ENCODE peak calls at places on chromosome 9, in six cellular contexts. Q is HFF-Myc, F is ascending aorta, E is A549, X is BJ, W is HepG2. J is an unnamed sample.

GRCh38 chr9:26326473-26327044 is 566.0 kb downstream of the CAAP1 start:
- DNase-seq in Q (peak; percentile 44), F (no peak), E (peak; percentile 6), X (no peak), W (peak; percentile 44), J (peak; percentile 40)

GRCh38 chr9:35661756-35662350 is 3.1 kb downstream of the ARHGEF39 start:
- DNase-seq in Q (no peak), F (no peak), E (no peak), X (no peak), W (peak; percentile 42), J (no peak)

GRCh38 chr9:6272229-6272597 is 56.0 kb upstream of the TPD52L3 start:
- DNase-seq in Q (no peak), F (no peak), E (no peak), X (peak; percentile 26), W (peak; percentile 76), J (peak; percentile 87)

GRCh38 chr9:34218452-34218851 is 39.6 kb downstream of the UBAP1 start:
- DNase-seq in Q (no peak), F (no peak), E (no peak), X (no peak), W (no peak), J (no peak)

GRCh38 chr9:116952434-116952805 is 265.3 kb downstream of the TRIM32 start:
- DNase-seq in Q (no peak), F (no peak), E (no peak), X (no peak), W (no peak), J (peak; percentile 85)

GRCh38 chr9:19185191-19185590 is 45.3 kb upstream of the DENND4C start:
- DNase-seq in Q (no peak), F (no peak), E (no peak), X (no peak), W (no peak), J (no peak)

GRCh38 chr9:89567649-89568048 is 37.2 kb upstream of the GADD45G start:
- DNase-seq in Q (no peak), F (no peak), E (no peak), X (no peak), W (no peak), J (no peak)

GRCh38 chr9:118170032-118170955 is 466.1 kb downstream of the TLR4 start:
- DNase-seq in Q (peak; percentile 0), F (no peak), E (peak; percentile 21), X (no peak), W (peak; percentile 7), J (peak; percentile 53)

GRCh38 chr9:107276966-107277710 is 5.9 kb upstream of the RAD23B start:
- DNase-seq in Q (no peak), F (no peak), E (no peak), X (peak; percentile 38), W (no peak), J (no peak)

GRCh38 chr9:105054488-105054887 is 126.5 kb upstream of the ABCA1 start:
- DNase-seq in Q (no peak), F (no peak), E (no peak), X (peak; percentile 55), W (peak; percentile 60), J (peak; percentile 72)

GRCh38 chr9:21830589-21830988 is 28.2 kb downstream of the MTAP start:
- DNase-seq in Q (no peak), F (no peak), E (peak; percentile 3), X (no peak), W (no peak), J (peak; percentile 72)

GRCh38 chr9:69936427-69936826 is 107.2 kb upstream of the MAMDC2 start:
- DNase-seq in Q (peak; percentile 64), F (no peak), E (no peak), X (no peak), W (no peak), J (peak; percentile 74)

GRCh38 chr9:128555180-128555721 is 2.9 kb downstream of the SPTAN1 start:
- DNase-seq in Q (no peak), F (no peak), E (peak; percentile 59), X (no peak), W (peak; percentile 85), J (peak; percentile 79)

GRCh38 chr9:89945133-89945532 is 340.3 kb downstream of the GADD45G start:
- DNase-seq in Q (no peak), F (no peak), E (no peak), X (no peak), W (no peak), J (no peak)

GRCh38 chr9:129128689-129129088 is 17.5 kb downstream of the PTPA start:
- DNase-seq in Q (no peak), F (no peak), E (no peak), X (no peak), W (no peak), J (no peak)

GRCh38 chr9:133979124-133979920 is 12.8 kb downstream of the VAV2 start:
- DNase-seq in Q (no peak), F (no peak), E (no peak), X (no peak), W (peak; percentile 80), J (no peak)

GRCh38 chr9:131707677-131708612 is 31.9 kb downstream of the RAPGEF1 start:
- DNase-seq in Q (no peak), F (peak; percentile 32), E (peak; percentile 51), X (no peak), W (no peak), J (peak; percentile 79)

GRCh38 chr9:7510209-7510608 is 289.4 kb downstream of the DMAC1 start:
- DNase-seq in Q (peak; percentile 51), F (no peak), E (no peak), X (peak; percentile 9), W (no peak), J (no peak)

GRCh38 chr9:97555164-97555563 is 53.7 kb downstream of the TMOD1 start:
- DNase-seq in Q (no peak), F (peak; percentile 50), E (no peak), X (no peak), W (no peak), J (no peak)

GRCh38 chr9:99964336-99964735 is 57.9 kb downstream of the STX17 start:
- DNase-seq in Q (no peak), F (no peak), E (no peak), X (no peak), W (no peak), J (no peak)

DNA sequence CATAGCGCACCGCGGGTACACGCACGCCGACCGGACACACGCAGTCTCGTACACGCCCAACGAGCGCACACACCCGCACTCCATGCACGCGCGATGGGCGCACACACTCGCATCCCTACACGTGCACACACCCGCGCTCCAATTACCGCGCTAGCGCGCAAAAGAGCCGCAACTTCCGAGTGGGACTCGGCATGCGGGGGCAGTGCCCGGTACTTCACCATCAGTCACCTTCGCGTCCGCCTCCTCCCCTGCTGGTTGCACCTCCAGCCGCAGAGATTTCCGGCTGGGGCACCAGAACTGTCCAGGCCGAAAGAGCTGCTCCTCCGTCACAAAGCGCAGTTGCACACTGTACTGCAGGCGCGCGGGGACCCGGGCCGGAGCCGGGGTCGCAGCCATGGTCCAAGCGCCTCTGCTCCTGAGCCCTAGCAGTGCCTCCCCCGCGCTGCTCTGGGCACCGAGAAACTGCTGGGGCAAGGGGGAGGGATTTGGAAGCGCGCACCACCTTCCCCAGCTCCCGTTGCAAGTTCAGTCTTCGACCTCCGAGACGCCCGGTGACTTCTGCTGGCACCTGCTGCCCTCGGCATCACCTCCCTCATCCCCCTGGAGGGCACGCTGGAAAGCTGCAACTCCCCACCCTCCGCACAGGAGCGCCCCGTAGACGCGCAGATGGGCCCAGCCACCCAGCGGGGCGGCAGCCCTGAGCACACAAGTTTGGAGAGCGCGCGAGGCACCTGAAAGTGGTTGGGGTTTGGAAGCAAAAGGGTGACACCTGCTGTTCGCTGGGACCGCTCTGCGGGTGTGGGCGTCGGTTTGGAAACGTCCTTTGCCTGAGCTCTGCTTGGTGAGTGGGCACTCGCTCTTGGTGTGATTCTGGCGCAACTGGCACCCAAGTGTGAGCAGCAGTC is 337.4 kb upstream of the PUM3 start:
- DNase-seq in Q (no peak), F (no peak), E (peak; percentile 8), X (no peak), W (peak; percentile 64), J (peak; percentile 60)
- H3K4me3 ChIP-seq in Q (peak overlapping the region; percentile 31), F (no peak overlapping the region), E (peak overlapping the region; percentile 31), X (peak overlapping the region; percentile 24), W (peak overlapping the region; percentile 68), J (no peak overlapping the region)

DNA sequence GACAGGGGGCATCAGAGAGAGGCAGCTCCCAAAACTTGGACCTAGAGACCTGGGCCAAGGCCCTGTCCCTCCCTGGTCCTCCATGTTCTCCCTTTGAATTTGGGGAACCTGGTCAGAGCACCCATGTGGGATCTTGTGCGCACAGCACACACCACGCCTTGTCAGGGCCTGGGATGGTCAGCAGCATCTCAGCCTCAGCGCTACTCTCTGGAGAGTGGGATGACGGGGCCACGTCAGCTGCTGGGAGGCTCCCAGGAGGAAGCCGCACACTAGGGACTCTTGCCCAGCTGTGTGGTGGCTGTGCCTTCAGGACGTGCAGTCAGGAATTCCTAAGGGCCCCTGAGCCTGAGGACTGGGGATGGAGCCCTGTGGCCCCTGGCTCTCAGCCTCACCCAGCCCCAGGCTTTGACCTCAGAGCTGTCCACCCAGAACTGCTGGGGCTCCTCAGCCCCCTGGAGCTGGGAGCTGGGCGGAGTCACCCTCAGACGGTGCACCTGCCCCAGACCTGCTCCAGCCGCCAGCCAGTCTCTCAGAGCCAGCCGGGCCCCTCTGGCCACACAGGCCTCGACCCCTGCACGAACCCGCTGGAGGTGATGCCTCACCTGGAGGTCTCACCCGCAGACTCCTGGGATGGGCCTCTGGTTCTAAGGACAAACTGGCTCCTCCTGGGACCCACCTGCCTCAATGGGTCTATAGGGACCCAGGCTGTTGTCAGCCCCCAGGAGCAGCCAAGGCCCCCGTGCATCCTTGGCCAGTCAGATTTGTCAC is 38.3 kb upstream of the EGFL7 start:
- DNase-seq in Q (no peak), F (no peak), E (no peak), X (no peak), W (no peak), J (peak; percentile 92)
- H3K4me3 ChIP-seq in Q (no peak overlapping the region), F (no peak overlapping the region), E (no peak overlapping the region), X (no peak overlapping the region), W (no peak overlapping the region), J (no peak overlapping the region)

GRCh38 chr9:88197016-88197415 is 58.7 kb upstream of the SPATA31C2 start:
- DNase-seq in Q (no peak), F (no peak), E (no peak), X (peak; percentile 29), W (no peak), J (peak; percentile 17)

GRCh38 chr9:88197781-88198345 is 59.6 kb upstream of the SPATA31C2 start:
- DNase-seq in Q (peak; percentile 90), F (no peak), E (peak; percentile 43), X (peak; percentile 95), W (no peak), J (peak; percentile 61)

GRCh38 chr9:88196456-88196855 is 58.2 kb upstream of the SPATA31C2 start:
- DNase-seq in Q (no peak), F (no peak), E (no peak), X (no peak), W (no peak), J (no peak)

GRCh38 chr9:88202321-88202720 is 64.0 kb upstream of the SPATA31C2 start:
- DNase-seq in Q (no peak), F (no peak), E (no peak), X (no peak), W (no peak), J (no peak)

DNA sequence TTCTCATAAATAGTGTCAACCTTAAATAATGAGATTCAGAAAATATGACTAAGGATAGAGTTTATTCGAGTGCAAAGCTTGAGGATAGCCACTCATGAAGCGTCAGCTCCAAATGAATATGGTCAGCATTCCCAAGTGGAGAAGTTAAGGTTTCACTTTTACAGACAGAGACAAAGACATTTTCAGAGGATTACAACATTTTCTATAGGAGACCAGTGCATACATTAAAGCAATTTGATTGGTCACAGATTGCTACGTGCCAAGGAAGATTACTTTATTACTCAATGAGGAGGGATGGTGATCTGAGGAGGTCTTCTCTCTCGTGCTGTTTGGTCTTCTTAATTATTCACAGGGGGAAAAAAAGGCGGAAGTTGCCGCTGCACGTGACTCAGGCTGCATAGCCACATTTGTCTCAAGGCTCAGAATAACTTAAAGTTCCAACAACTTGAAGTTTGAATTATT is 60.1 kb upstream of the SPATA31C2 start:
- DNase-seq in Q (no peak), F (no peak), E (peak; percentile 17), X (no peak), W (no peak), J (peak; percentile 28)
- H3K4me3 ChIP-seq in Q (peak overlapping the region; percentile 18), F (peak overlapping the region; percentile 26), E (peak overlapping the region; percentile 18), X (peak overlapping the region; percentile 13), W (no peak overlapping the region), J (no peak overlapping the region)

GRCh38 chr9:76023715-76024195 is 133.3 kb downstream of the PCSK5 start:
- DNase-seq in Q (no peak), F (no peak), E (no peak), X (no peak), W (peak; percentile 82), J (peak; percentile 62)
- H3K4me3 ChIP-seq in Q (no peak overlapping the region), F (no peak overlapping the region), E (no peak overlapping the region), X (no peak overlapping the region), W (no peak overlapping the region), J (no peak overlapping the region)

J was measured in mammary epithelial cell.